ENCODE peak calls at places on chromosomes 16 and 17, in seven cellular contexts. H is stimulated activated naive CD8-positive, alpha-beta T cell treated with anti-CD3 and anti-CD28 coated beads, Interleukin-15, Interleukin-2, amounts not matched to agents 100 U/mL and 50 U/mL, for 24 hours; O is adipocyte; L is mucosa of gallbladder; F is IMR-90; J is ELR; D is RCC 7860. Z is an unnamed sample.

GRCh38 chr17:57357392-57357784 is 101.1 kb downstream of the MSI2 start:
- DNase-seq in O (no peak), J (no peak), L (peak), F (no peak), H (no peak), D (peak), Z (peak)

GRCh38 chr16:25950586-25951201 is 258.9 kb downstream of the HS3ST4 start:
- DNase-seq in D (no peak), J (no peak), H (no peak), F (no peak), O (no peak), L (no peak), Z (no peak)

GRCh38 chr17:3030096-3030495 is 33.3 kb downstream of the OR1D5 start:
- DNase-seq in D (no peak), L (no peak), H (no peak), F (peak), J (peak), O (peak), Z (no peak)

GRCh38 chr17:5866978-5867377 is 203.2 kb upstream of the WSCD1 start:
- DNase-seq in D (no peak), J (no peak), L (no peak), H (no peak), O (no peak), F (no peak), Z (no peak)

GRCh38 chr16:57867000-57867561 is 64.8 kb upstream of the KIFC3 start:
- DNase-seq in L (no peak), O (no peak), F (peak), H (no peak), D (peak), J (no peak), Z (no peak)

GRCh38 chr16:17780181-17780580 is 309.4 kb upstream of the XYLT1 start:
- DNase-seq in H (no peak), O (no peak), J (no peak), D (no peak), L (no peak), F (peak), Z (no peak)

GRCh38 chr16:72819345-72819744 is 228.6 kb downstream of the ZFHX3 start:
- DNase-seq in H (no peak), D (peak), L (no peak), F (peak), O (peak), J (peak), Z (no peak)

GRCh38 chr17:81125573-81126081 is 39.7 kb upstream of the PVALEF start:
- DNase-seq in H (no peak), O (no peak), L (no peak), D (peak), J (no peak), F (no peak), Z (peak)

GRCh38 chr17:29140051-29140582 is 40.1 kb downstream of the MYO18A start:
- DNase-seq in J (peak), D (no peak), F (peak), H (peak), L (peak), O (peak), Z (peak)

GRCh38 chr16:14004031-14004718 is 66.9 kb upstream of the MRTFB start:
- DNase-seq in J (no peak), L (no peak), H (no peak), O (no peak), D (no peak), F (no peak), Z (no peak)

GRCh38 chr17:2796164-2797140 is at the start of gene RAP1GAP2:
- DNase-seq in L (peak), J (no peak), D (no peak), F (no peak), O (no peak), H (peak), Z (no peak)

GRCh38 chr17:79619636-79620206 is 8.9 kb upstream of the RBFOX3 start:
- DNase-seq in H (no peak), J (no peak), F (no peak), O (no peak), L (no peak), D (no peak), Z (no peak)

GRCh38 chr16:54928016-54928356 is 2.7 kb upstream of the IRX5 start:
- DNase-seq in J (peak), L (no peak), D (peak), H (no peak), O (peak), F (no peak), Z (peak)

GRCh38 chr16:17076121-17076757 is 394.5 kb downstream of the XYLT1 start:
- DNase-seq in H (no peak), O (no peak), F (peak), J (no peak), D (no peak), L (no peak), Z (no peak)

GRCh38 chr17:38344127-38344745 is 480 bp upstream of the GPR179 start:
- DNase-seq in O (no peak), J (no peak), H (no peak), L (no peak), D (no peak), F (no peak), Z (no peak)

GRCh38 chr17:72136692-72137550 is 16.1 kb downstream of the SOX9 start:
- DNase-seq in L (peak), F (peak), H (no peak), J (peak), D (peak), O (peak), Z (no peak)

GRCh38 chr17:4605826-4606225 is 21.5 kb downstream of the SMTNL2 start:
- DNase-seq in J (no peak), H (no peak), D (no peak), O (no peak), F (peak), L (no peak), Z (no peak)

GRCh38 chr17:42179911-42180410 is 981 bp downstream of the KCNH4 start:
- DNase-seq in H (peak), J (peak), L (peak), D (no peak), O (peak), F (peak), Z (no peak)

GRCh38 chr16:31093132-31093703 is 1.4 kb downstream of the VKORC1 start:
- DNase-seq in L (no peak), H (no peak), D (peak), F (peak), O (peak), J (peak), Z (peak)

GRCh38 chr17:81419333-81419885 is 24.2 kb downstream of the BAHCC1 start:
- DNase-seq in D (peak), J (peak), H (no peak), L (peak), F (peak), O (peak), Z (peak)

GRCh38 chr17:29573871-29574731 is 5.6 kb downstream of the TP53I13 start:
- DNase-seq in L (no peak), O (no peak), D (no peak), H (no peak), F (no peak), J (no peak), Z (no peak)

Z was measured in SW480.